ENCODE peak calls at places on chromosomes 16 and 17, in four cellular contexts. F is ascending aorta, E is A549, A is lung. S is an unnamed sample.
A peak's percentile ranks its signal among the peaks of the same experiment; 100 is the strongest.

GRCh38 chr17:69064476-69064875 is 3.7 kb upstream of the ABCA9 start:
- DNase-seq in F (no peak), E (no peak), A (no peak), S (no peak)

GRCh38 chr16:59249049-59249448 is 514.9 kb upstream of the GOT2 start:
- DNase-seq in F (no peak), E (no peak), A (no peak), S (no peak)

GRCh38 chr16:38941-39892 is 14.2 kb downstream of the POLR3K start:
- DNase-seq in F (peak; percentile 61), E (no peak), A (peak; percentile 45), S (no peak)

GRCh38 chr17:46876353-46876887 is 25.0 kb downstream of the WNT9B start:
- DNase-seq in F (no peak), E (no peak), A (no peak), S (no peak)

GRCh38 chr17:13518271-13519000 is 83.3 kb downstream of the HS3ST3A1 start:
- DNase-seq in F (no peak), E (no peak), A (no peak), S (no peak)

GRCh38 chr16:3945751-3946603 is 65.5 kb upstream of the CREBBP start:
- DNase-seq in F (peak; percentile 88), E (peak; percentile 60), A (peak; percentile 82), S (peak; percentile 48)

GRCh38 chr17:43908111-43908721 is 880 bp upstream of the MPP2 start:
- DNase-seq in F (peak; percentile 90), E (peak; percentile 77), A (peak; percentile 45), S (peak; percentile 40)

GRCh38 chr16:55552621-55553020 is 13.9 kb upstream of the CAPNS2 start:
- DNase-seq in F (no peak), E (no peak), A (no peak), S (no peak)

GRCh38 chr16:24771779-24772157 is 42.3 kb downstream of the TNRC6A start:
- DNase-seq in F (no peak), E (no peak), A (no peak), S (no peak)

GRCh38 chr16:27401768-27402568 is at the start of gene IL21R:
- DNase-seq in F (peak; percentile 70), E (no peak), A (peak; percentile 58), S (no peak)

GRCh38 chr17:29710891-29711418 is 88.2 kb upstream of the CORO6 start:
- DNase-seq in F (no peak), E (no peak), A (no peak), S (no peak)

GRCh38 chr16:66335704-66336329 is 30.7 kb upstream of the CDH5 start:
- DNase-seq in F (no peak), E (no peak), A (no peak), S (no peak)

GRCh38 chr17:74274060-74274702 is at the start of gene DNAI2:
- DNase-seq in F (no peak), E (no peak), A (no peak), S (no peak)

GRCh38 chr17:80388175-80388574 is 26.8 kb upstream of the ENDOV start:
- DNase-seq in F (no peak), E (no peak), A (no peak), S (no peak)

GRCh38 chr17:75325827-75326586 is 36.8 kb upstream of the SLC25A19 start:
- DNase-seq in F (no peak), E (no peak), A (no peak), S (no peak)

GRCh38 chr17:1644493-1645206 is 882 bp downstream of the SCARF1 start:
- DNase-seq in F (no peak), E (no peak), A (no peak), S (no peak)

GRCh38 chr17:3916013-3916696 is at the start of gene P2RX1:
- DNase-seq in F (no peak), E (no peak), A (no peak), S (no peak)

GRCh38 chr17:56468840-56469239 is 124.7 kb upstream of the NOG start:
- DNase-seq in F (no peak), E (no peak), A (no peak), S (no peak)

GRCh38 chr17:3985800-3986199 is 21.6 kb upstream of the ATP2A3 start:
- DNase-seq in F (no peak), E (no peak), A (no peak), S (no peak)

GRCh38 chr17:50173335-50173941 is 7.6 kb downstream of the SGCA start:
- DNase-seq in F (peak; percentile 88), E (no peak), A (no peak), S (no peak)

GRCh38 chr17:7043544-7044268 is at the start of gene SLC16A11:
- DNase-seq in F (no peak), E (no peak), A (no peak), S (no peak)

GRCh38 chr16:79392081-79392480 is 208.5 kb downstream of the MAF start:
- DNase-seq in F (no peak), E (no peak), A (no peak), S (no peak)

GRCh38 chr17:80872999-80873951 is 118.4 kb upstream of the CHMP6 start:
- DNase-seq in F (no peak), E (peak; percentile 38), A (no peak), S (no peak)

GRCh38 chr17:53118948-53119347 is 703.8 kb upstream of the KIF2B start:
- DNase-seq in F (no peak), E (no peak), A (no peak), S (no peak)

GRCh38 chr17:10612957-10613744 is 44.0 kb downstream of the MYH3 start:
- DNase-seq in F (no peak), E (no peak), A (no peak), S (no peak)

GRCh38 chr17:78337244-78338109 is 22.4 kb downstream of the SOCS3 start:
- DNase-seq in F (no peak), E (peak; percentile 96), A (no peak), S (no peak)

GRCh38 chr17:83177611-83178532 is 98.5 kb downstream of the METRNL start:
- DNase-seq in F (no peak), E (no peak), A (peak; percentile 26), S (no peak)

GRCh38 chr17:9883451-9883850 is 21.6 kb downstream of the RCVRN start:
- DNase-seq in F (no peak), E (no peak), A (no peak), S (no peak)

GRCh38 chr17:70629902-70630301 is 460.6 kb downstream of the KCNJ2 start:
- DNase-seq in F (no peak), E (peak; percentile 24), A (no peak), S (no peak)

GRCh38 chr17:6608321-6608720 is 32.2 kb downstream of the KIAA0753 start:
- DNase-seq in F (no peak), E (peak; percentile 51), A (no peak), S (no peak)

GRCh38 chr17:36001862-36002603 is 680 bp upstream of the CCL15 start:
- DNase-seq in F (peak; percentile 38), E (no peak), A (peak; percentile 61), S (no peak)

GRCh38 chr17:21345236-21345635 is 30.9 kb upstream of the KCNJ12 start:
- DNase-seq in F (no peak), E (no peak), A (no peak), S (no peak)

DNA sequence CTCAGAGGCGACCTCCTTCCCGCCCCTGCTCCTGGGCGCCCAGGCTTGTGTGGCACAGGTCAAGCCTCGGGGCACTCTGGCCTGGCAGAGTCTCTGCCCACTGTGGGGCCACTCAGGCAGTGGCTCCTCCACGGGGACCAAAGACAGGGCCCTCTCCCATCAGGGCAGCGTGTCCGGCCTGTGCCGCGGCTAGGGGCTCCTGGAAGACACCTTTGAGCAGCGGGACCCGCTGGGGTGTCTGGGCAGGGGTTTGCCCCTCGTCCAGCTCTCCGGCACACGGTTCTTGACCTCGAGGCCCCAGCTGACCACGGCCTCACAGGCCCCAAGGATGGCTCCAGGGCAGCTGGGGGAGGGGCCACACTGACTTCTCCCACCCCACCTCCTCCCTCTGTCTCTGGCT is 24.7 kb upstream of the SSTR5 start:
- DNase-seq in F (no peak), E (no peak), A (no peak), S (no peak)
- H3K4me1 ChIP-seq in F (no peaks in the 10 kb centered on the region), E (peaks cover 24% of the 10 kb centered on the region), A (peaks cover 2% of the 10 kb centered on the region), S (no peaks in the 10 kb centered on the region)

DNA sequence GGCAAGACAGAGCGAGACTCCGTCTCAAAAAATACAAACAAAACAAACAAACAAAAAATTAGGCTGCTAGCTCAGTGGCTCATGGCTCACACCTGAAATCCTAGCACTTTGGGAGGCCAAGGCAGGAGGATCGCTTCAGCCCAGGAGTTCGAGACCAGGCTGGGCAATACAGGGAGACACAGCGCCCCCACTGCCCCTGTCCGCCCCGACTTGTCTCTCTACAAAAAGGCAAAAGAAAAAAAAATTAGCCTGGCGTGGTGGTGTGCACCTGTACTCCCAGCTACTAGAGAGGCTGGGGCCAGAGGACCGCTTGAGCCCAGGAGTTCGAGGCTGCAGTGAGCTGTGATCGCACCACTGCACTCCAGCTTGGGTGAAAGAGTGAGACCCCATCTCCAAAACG is 531 bp upstream of the CDH1 start:
- DNase-seq in F (no peak), E (no peak), A (no peak), S (no peak)
- H3K4me1 ChIP-seq in F (no peaks in the 10 kb centered on the region), E (peaks cover 50% of the 10 kb centered on the region), A (peaks cover 6% of the 10 kb centered on the region), S (peaks cover 3% of the 10 kb centered on the region)

DNA sequence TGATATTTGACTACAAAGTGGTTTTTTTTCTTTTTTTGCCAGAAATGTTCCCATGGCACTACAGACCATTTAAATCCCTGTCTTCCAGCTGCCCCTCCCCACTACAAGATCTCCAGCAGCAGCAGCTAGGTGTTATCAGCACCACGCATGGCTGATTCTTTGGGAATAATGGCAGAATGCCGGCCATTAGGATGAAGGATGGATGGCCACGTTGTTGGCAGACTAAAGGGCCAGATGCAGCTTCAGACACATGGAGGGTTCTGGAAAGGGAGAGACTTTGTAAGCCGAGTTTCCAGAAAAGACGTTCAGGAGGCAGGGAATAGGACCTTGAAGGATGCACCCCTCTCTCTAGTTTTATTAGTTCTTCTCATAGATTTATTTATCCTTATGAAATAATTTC is 10.3 kb upstream of the MED9 start:
- DNase-seq in F (no peak), E (no peak), A (no peak), S (no peak)
- H3K4me1 ChIP-seq in F (no peaks in the 10 kb centered on the region), E (no peaks in the 10 kb centered on the region), A (no peaks in the 10 kb centered on the region), S (no peaks in the 10 kb centered on the region)

GRCh38 chr17:76702941-76703637 is 7.7 kb downstream of the MXRA7 start:
- DNase-seq in F (no peak), E (no peak), A (no peak), S (no peak)
- H3K4me1 ChIP-seq in F (peaks cover 15% of the 10 kb centered on the region), E (no peaks in the 10 kb centered on the region), A (peaks cover 32% of the 10 kb centered on the region), S (peaks cover 33% of the 10 kb centered on the region)

S was measured in thoracic aorta.